ENCODE peak calls at places on chromosomes 12 and 14, in five cellular contexts. H, O, F, R and W are unnamed samples.

GRCh38 chr14:66508846-66509621 is 1.1 kb downstream of the GPHN start:
- DNase-seq in O (peak; percentile 85), R (peak; percentile 19), F (peak; percentile 71), H (peak; percentile 72), W (peak; percentile 27)

GRCh38 chr14:75003250-75004027 is 718 bp downstream of the EIF2B2 start:
- DNase-seq in O (no peak), F (no peak), R (no peak), H (no peak), W (no peak)

GRCh38 chr14:94345344-94346072 is 22.4 kb upstream of the SERPINA6 start:
- DNase-seq in O (no peak), F (no peak), R (no peak), H (no peak), W (no peak)

GRCh38 chr14:71122866-71123565 is 215.8 kb downstream of the PCNX1 start:
- DNase-seq in H (peak; percentile 11), O (no peak), F (no peak), R (no peak), W (no peak)

GRCh38 chr12:114919479-114919878 is 235.5 kb upstream of the TBX3 start:
- DNase-seq in F (no peak), O (no peak), R (no peak), H (no peak), W (no peak)

GRCh38 chr14:68977741-68978549 is 1.2 kb downstream of the ACTN1 start:
- DNase-seq in O (peak; percentile 91), F (peak; percentile 71), H (no peak), R (peak; percentile 13), W (no peak)

GRCh38 chr12:2834581-2835491 is at the start of gene NRIP2:
- DNase-seq in R (no peak), H (no peak), O (no peak), F (no peak), W (peak; percentile 84)

GRCh38 chr12:14473707-14474287 is 93.9 kb downstream of the PLBD1 start:
- DNase-seq in H (no peak), F (no peak), O (no peak), R (no peak), W (no peak)

GRCh38 chr12:119178544-119179334 is at the start of gene HSPB8:
- DNase-seq in O (peak; percentile 89), H (no peak), R (no peak), F (no peak), W (peak; percentile 69)